ENCODE peak calls at places on chromosome 13, in seven cellular contexts. One of them, this sample, is unnamed.

GRCh38 chr13:73059460-73060250 is 850 bp downstream of the KLF5 start:
- DNase-seq in CD8-positive, alpha-beta memory T cell: peak; percentile 11
- DNase-seq in cardiac muscle cell: no peak
- DNase-seq in tibial artery: peak; percentile 75
- DNase-seq in AG04450: no peak
- DNase-seq in heart left ventricle: peak; percentile 44
- DNase-seq in transverse colon: no peak
- DNase-seq in this sample: peak; percentile 86

GRCh38 chr13:35531551-35531950 is 55.1 kb upstream of the MAB21L1 start:
- DNase-seq in CD8-positive, alpha-beta memory T cell: no peak
- DNase-seq in cardiac muscle cell: no peak
- DNase-seq in tibial artery: no peak
- DNase-seq in AG04450: no peak
- DNase-seq in heart left ventricle: no peak
- DNase-seq in transverse colon: no peak
- DNase-seq in this sample: no peak

GRCh38 chr13:91085127-91085526 is 262.4 kb upstream of the MIR17HG start:
- DNase-seq in CD8-positive, alpha-beta memory T cell: no peak
- DNase-seq in cardiac muscle cell: no peak
- DNase-seq in tibial artery: no peak
- DNase-seq in AG04450: no peak
- DNase-seq in heart left ventricle: no peak
- DNase-seq in transverse colon: no peak
- DNase-seq in this sample: no peak

GRCh38 chr13:28100149-28101121 is at the start of gene FLT3:
- DNase-seq in CD8-positive, alpha-beta memory T cell: peak; percentile 3
- DNase-seq in cardiac muscle cell: peak; percentile 35
- DNase-seq in tibial artery: no peak
- DNase-seq in AG04450: no peak
- DNase-seq in heart left ventricle: peak; percentile 22
- DNase-seq in transverse colon: peak; percentile 62
- DNase-seq in this sample: peak; percentile 58

GRCh38 chr13:80012281-80012680 is 328.6 kb downstream of the SPRY2 start:
- DNase-seq in CD8-positive, alpha-beta memory T cell: no peak
- DNase-seq in cardiac muscle cell: peak; percentile 27
- DNase-seq in tibial artery: no peak
- DNase-seq in AG04450: no peak
- DNase-seq in heart left ventricle: no peak
- DNase-seq in transverse colon: no peak
- DNase-seq in this sample: no peak

GRCh38 chr13:101144808-101145419 is 271.4 kb downstream of the NALCN start:
- DNase-seq in CD8-positive, alpha-beta memory T cell: no peak
- DNase-seq in cardiac muscle cell: peak; percentile 73
- DNase-seq in tibial artery: no peak
- DNase-seq in AG04450: peak; percentile 29
- DNase-seq in heart left ventricle: no peak
- DNase-seq in transverse colon: no peak
- DNase-seq in this sample: no peak

GRCh38 chr13:27839809-27840467 is 47.7 kb downstream of the GSX1 start:
- DNase-seq in CD8-positive, alpha-beta memory T cell: no peak
- DNase-seq in cardiac muscle cell: no peak
- DNase-seq in tibial artery: no peak
- DNase-seq in AG04450: no peak
- DNase-seq in heart left ventricle: no peak
- DNase-seq in transverse colon: no peak
- DNase-seq in this sample: no peak

GRCh38 chr13:47908200-47908902 is 92.7 kb downstream of the SUCLA2 start:
- DNase-seq in CD8-positive, alpha-beta memory T cell: no peak
- DNase-seq in cardiac muscle cell: peak; percentile 22
- DNase-seq in tibial artery: no peak
- DNase-seq in AG04450: peak; percentile 29
- DNase-seq in heart left ventricle: no peak
- DNase-seq in transverse colon: no peak
- DNase-seq in this sample: no peak

GRCh38 chr13:106619688-106620555 is 52.0 kb upstream of the ARGLU1 start:
- DNase-seq in CD8-positive, alpha-beta memory T cell: no peak
- DNase-seq in cardiac muscle cell: peak; percentile 84
- DNase-seq in tibial artery: no peak
- DNase-seq in AG04450: peak; percentile 32
- DNase-seq in heart left ventricle: peak; percentile 46
- DNase-seq in transverse colon: peak; percentile 26
- DNase-seq in this sample: no peak

GRCh38 chr13:32587774-32588165 is 1.5 kb downstream of the PDS5B start:
- DNase-seq in CD8-positive, alpha-beta memory T cell: no peak
- DNase-seq in cardiac muscle cell: no peak
- DNase-seq in tibial artery: no peak
- DNase-seq in AG04450: no peak
- DNase-seq in heart left ventricle: no peak
- DNase-seq in transverse colon: no peak
- DNase-seq in this sample: no peak

GRCh38 chr13:44096906-44097305 is 217.2 kb downstream of the LACC1 start:
- DNase-seq in CD8-positive, alpha-beta memory T cell: no peak
- DNase-seq in cardiac muscle cell: no peak
- DNase-seq in tibial artery: no peak
- DNase-seq in AG04450: no peak
- DNase-seq in heart left ventricle: no peak
- DNase-seq in transverse colon: no peak
- DNase-seq in this sample: no peak

GRCh38 chr13:59856281-59856810 is 307.4 kb downstream of the DIAPH3 start:
- DNase-seq in CD8-positive, alpha-beta memory T cell: no peak
- DNase-seq in cardiac muscle cell: no peak
- DNase-seq in tibial artery: no peak
- DNase-seq in AG04450: no peak
- DNase-seq in heart left ventricle: no peak
- DNase-seq in transverse colon: peak; percentile 12
- DNase-seq in this sample: no peak

GRCh38 chr13:112713517-112714253 is 23.8 kb downstream of the ATP11A start:
- DNase-seq in CD8-positive, alpha-beta memory T cell: no peak
- DNase-seq in cardiac muscle cell: peak; percentile 26
- DNase-seq in tibial artery: peak; percentile 48
- DNase-seq in AG04450: no peak
- DNase-seq in heart left ventricle: no peak
- DNase-seq in transverse colon: no peak
- DNase-seq in this sample: no peak

GRCh38 chr13:50518791-50519201 is 324.7 kb downstream of the DLEU7 start:
- DNase-seq in CD8-positive, alpha-beta memory T cell: no peak
- DNase-seq in cardiac muscle cell: peak; percentile 77
- DNase-seq in tibial artery: no peak
- DNase-seq in AG04450: peak; percentile 47
- DNase-seq in heart left ventricle: no peak
- DNase-seq in transverse colon: no peak
- DNase-seq in this sample: no peak

GRCh38 chr13:50519866-50520265 is 323.6 kb downstream of the DLEU7 start:
- DNase-seq in CD8-positive, alpha-beta memory T cell: no peak
- DNase-seq in cardiac muscle cell: peak; percentile 51
- DNase-seq in tibial artery: no peak
- DNase-seq in AG04450: no peak
- DNase-seq in heart left ventricle: no peak
- DNase-seq in transverse colon: no peak
- DNase-seq in this sample: no peak

GRCh38 chr13:50521750-50522149 is 321.7 kb downstream of the DLEU7 start:
- DNase-seq in CD8-positive, alpha-beta memory T cell: no peak
- DNase-seq in cardiac muscle cell: peak; percentile 86
- DNase-seq in tibial artery: no peak
- DNase-seq in AG04450: no peak
- DNase-seq in heart left ventricle: no peak
- DNase-seq in transverse colon: no peak
- DNase-seq in this sample: no peak

GRCh38 chr13:50521191-50521590 is 322.3 kb downstream of the DLEU7 start:
- DNase-seq in CD8-positive, alpha-beta memory T cell: no peak
- DNase-seq in cardiac muscle cell: no peak
- DNase-seq in tibial artery: no peak
- DNase-seq in AG04450: no peak
- DNase-seq in heart left ventricle: no peak
- DNase-seq in transverse colon: no peak
- DNase-seq in this sample: no peak

DNA sequence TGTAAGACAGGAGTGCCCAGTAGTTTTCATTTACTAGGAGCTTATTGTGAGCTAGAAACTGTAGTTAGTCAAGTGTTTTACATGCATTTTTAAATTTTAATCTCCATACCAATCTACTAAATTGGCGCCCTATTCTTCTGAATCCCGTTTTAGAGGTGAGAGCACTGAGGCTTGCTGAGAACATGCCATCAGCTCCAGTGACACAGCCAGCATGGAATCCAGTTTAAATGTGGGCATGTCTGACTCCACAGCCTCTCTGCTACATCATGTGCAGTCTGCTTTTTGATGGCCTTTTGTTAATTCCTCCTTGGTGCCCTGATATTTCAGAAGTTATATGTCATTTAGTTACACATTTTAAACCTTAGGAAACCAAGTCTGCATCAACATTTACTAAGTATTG is 325.4 kb downstream of the DLEU7 start:
- DNase-seq in CD8-positive, alpha-beta memory T cell: no peak
- DNase-seq in cardiac muscle cell: no peak
- DNase-seq in tibial artery: no peak
- DNase-seq in AG04450: no peak
- DNase-seq in heart left ventricle: no peak
- DNase-seq in transverse colon: no peak
- DNase-seq in this sample: no peak
- H3K27ac ChIP-seq in CD8-positive, alpha-beta memory T cell: no peak overlapping the region
- H3K27ac ChIP-seq in cardiac muscle cell: no peak overlapping the region
- H3K27ac ChIP-seq in tibial artery: no peak overlapping the region
- H3K27ac ChIP-seq in AG04450: no peak overlapping the region
- H3K27ac ChIP-seq in heart left ventricle: no peak overlapping the region
- H3K27ac ChIP-seq in transverse colon: peak overlapping the region; percentile 40
- H3K27ac ChIP-seq in this sample: no peak overlapping the region

GRCh38 chr13:36753176-36753575 is 65.8 kb upstream of the RFXAP start:
- DNase-seq in CD8-positive, alpha-beta memory T cell: no peak
- DNase-seq in cardiac muscle cell: no peak
- DNase-seq in tibial artery: no peak
- DNase-seq in AG04450: no peak
- DNase-seq in heart left ventricle: no peak
- DNase-seq in transverse colon: no peak
- DNase-seq in this sample: no peak
- H3K4me3 ChIP-seq in CD8-positive, alpha-beta memory T cell: no peak overlapping the region
- H3K4me3 ChIP-seq in cardiac muscle cell: no peak overlapping the region
- H3K4me3 ChIP-seq in tibial artery: no peak overlapping the region
- H3K4me3 ChIP-seq in AG04450: no peak overlapping the region
- H3K4me3 ChIP-seq in heart left ventricle: no peak overlapping the region
- H3K4me3 ChIP-seq in transverse colon: no peak overlapping the region
- H3K4me3 ChIP-seq in this sample: no peak overlapping the region

GRCh38 chr13:105196052-105196451 is 1339.4 kb downstream of the EFNB2 start:
- DNase-seq in CD8-positive, alpha-beta memory T cell: no peak
- DNase-seq in cardiac muscle cell: peak; percentile 93
- DNase-seq in tibial artery: no peak
- DNase-seq in AG04450: no peak
- DNase-seq in heart left ventricle: no peak
- DNase-seq in transverse colon: no peak
- DNase-seq in this sample: no peak
- H3K27ac ChIP-seq in CD8-positive, alpha-beta memory T cell: no peak overlapping the region
- H3K27ac ChIP-seq in cardiac muscle cell: no peak overlapping the region
- H3K27ac ChIP-seq in tibial artery: no peak overlapping the region
- H3K27ac ChIP-seq in AG04450: no peak overlapping the region
- H3K27ac ChIP-seq in heart left ventricle: no peak overlapping the region
- H3K27ac ChIP-seq in transverse colon: no peak overlapping the region
- H3K27ac ChIP-seq in this sample: no peak overlapping the region

DNA sequence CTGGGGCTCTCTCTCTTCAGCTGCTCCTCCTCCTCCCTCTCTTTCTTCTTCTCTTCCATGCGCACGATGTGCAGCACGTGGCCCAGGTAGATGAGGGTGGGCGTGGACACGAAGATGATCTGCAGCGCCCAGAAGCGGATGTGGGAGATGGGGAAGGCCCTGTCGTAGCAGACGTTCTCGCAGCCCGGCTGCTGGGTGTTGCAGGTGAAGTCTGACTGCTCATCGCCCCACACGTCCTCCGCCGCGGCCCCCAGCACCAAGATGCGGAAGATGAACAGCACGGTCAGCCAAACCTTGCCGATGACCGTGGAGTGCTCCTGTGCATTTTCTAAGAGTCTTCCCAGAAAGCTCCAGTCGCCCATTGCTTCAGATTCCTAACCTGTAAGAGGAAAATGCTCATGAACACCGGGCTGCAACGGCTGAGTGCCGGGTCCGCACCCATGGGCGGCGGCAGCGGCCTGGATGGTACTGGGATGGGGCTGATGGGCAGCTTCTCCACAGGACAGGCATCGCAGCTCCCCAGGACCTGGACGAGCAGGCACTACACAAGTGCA is 17.8 kb downstream of the GJA3 start:
- DNase-seq in CD8-positive, alpha-beta memory T cell: no peak
- DNase-seq in cardiac muscle cell: no peak
- DNase-seq in tibial artery: no peak
- DNase-seq in AG04450: no peak
- DNase-seq in heart left ventricle: no peak
- DNase-seq in transverse colon: no peak
- DNase-seq in this sample: no peak
- H3K4me3 ChIP-seq in CD8-positive, alpha-beta memory T cell: no peak overlapping the region
- H3K4me3 ChIP-seq in cardiac muscle cell: no peak overlapping the region
- H3K4me3 ChIP-seq in tibial artery: no peak overlapping the region
- H3K4me3 ChIP-seq in AG04450: no peak overlapping the region
- H3K4me3 ChIP-seq in heart left ventricle: no peak overlapping the region
- H3K4me3 ChIP-seq in transverse colon: no peak overlapping the region
- H3K4me3 ChIP-seq in this sample: no peak overlapping the region

GRCh38 chr13:31369213-31369612 is 169.4 kb downstream of the B3GLCT start:
- DNase-seq in CD8-positive, alpha-beta memory T cell: no peak
- DNase-seq in cardiac muscle cell: peak; percentile 72
- DNase-seq in tibial artery: no peak
- DNase-seq in AG04450: no peak
- DNase-seq in heart left ventricle: no peak
- DNase-seq in transverse colon: no peak
- DNase-seq in this sample: no peak
- H3K27ac ChIP-seq in CD8-positive, alpha-beta memory T cell: no peak overlapping the region
- H3K27ac ChIP-seq in cardiac muscle cell: no peak overlapping the region
- H3K27ac ChIP-seq in tibial artery: no peak overlapping the region
- H3K27ac ChIP-seq in AG04450: no peak overlapping the region
- H3K27ac ChIP-seq in heart left ventricle: no peak overlapping the region
- H3K27ac ChIP-seq in transverse colon: no peak overlapping the region
- H3K27ac ChIP-seq in this sample: no peak overlapping the region

GRCh38 chr13:111292710-111293485 is 27.5 kb upstream of the TEX29 start:
- DNase-seq in CD8-positive, alpha-beta memory T cell: no peak
- DNase-seq in cardiac muscle cell: no peak
- DNase-seq in tibial artery: no peak
- DNase-seq in AG04450: no peak
- DNase-seq in heart left ventricle: no peak
- DNase-seq in transverse colon: no peak
- DNase-seq in this sample: no peak
- H3K4me3 ChIP-seq in CD8-positive, alpha-beta memory T cell: no peak overlapping the region
- H3K4me3 ChIP-seq in cardiac muscle cell: no peak overlapping the region
- H3K4me3 ChIP-seq in tibial artery: no peak overlapping the region
- H3K4me3 ChIP-seq in AG04450: no peak overlapping the region
- H3K4me3 ChIP-seq in heart left ventricle: no peak overlapping the region
- H3K4me3 ChIP-seq in transverse colon: no peak overlapping the region
- H3K4me3 ChIP-seq in this sample: no peak overlapping the region

GRCh38 chr13:94298346-94298745 is 181.1 kb downstream of the DCT start:
- DNase-seq in CD8-positive, alpha-beta memory T cell: no peak
- DNase-seq in cardiac muscle cell: no peak
- DNase-seq in tibial artery: no peak
- DNase-seq in AG04450: no peak
- DNase-seq in heart left ventricle: no peak
- DNase-seq in transverse colon: no peak
- DNase-seq in this sample: no peak
- H3K27ac ChIP-seq in CD8-positive, alpha-beta memory T cell: no peak overlapping the region
- H3K27ac ChIP-seq in cardiac muscle cell: no peak overlapping the region
- H3K27ac ChIP-seq in tibial artery: no peak overlapping the region
- H3K27ac ChIP-seq in AG04450: no peak overlapping the region
- H3K27ac ChIP-seq in heart left ventricle: no peak overlapping the region
- H3K27ac ChIP-seq in transverse colon: no peak overlapping the region
- H3K27ac ChIP-seq in this sample: no peak overlapping the region

This sample was measured in lower lobe of right lung.